ENCODE peak calls at places on chromosomes 2 and 18, in four cellular contexts. V is pancreas, H is hepatocyte, K is sigmoid colon. T is an unnamed sample.
A peak's percentile ranks its signal among the peaks of the same experiment; 100 is the strongest.

GRCh38 chr2:204453730-204454167 is 91.5 kb upstream of the PARD3B start:
- DNase-seq in V (peak; percentile 57), H (peak; percentile 54), K (peak; percentile 83), T (peak; percentile 61)

GRCh38 chr2:18209934-18210639 is 331.6 kb downstream of the KCNS3 start:
- DNase-seq in V (no peak), H (no peak), K (no peak), T (no peak)

GRCh38 chr2:134782792-134783191 is 55.6 kb upstream of the ACMSD start:
- DNase-seq in V (no peak), H (peak; percentile 70), K (no peak), T (no peak)

GRCh38 chr2:105919826-105920225 is 175.1 kb downstream of the NCK2 start:
- DNase-seq in V (no peak), H (peak; percentile 47), K (no peak), T (peak; percentile 45)

GRCh38 chr18:51342815-51343214 is 145.3 kb upstream of the MEX3C start:
- DNase-seq in V (no peak), H (peak; percentile 82), K (no peak), T (no peak)

GRCh38 chr2:164771897-164772296 is 69.7 kb downstream of the COBLL1 start:
- DNase-seq in V (no peak), H (no peak), K (no peak), T (no peak)

GRCh38 chr2:132909427-132909826 is 239.4 kb upstream of the LYPD1 start:
- DNase-seq in V (no peak), H (no peak), K (no peak), T (no peak)

GRCh38 chr2:133768261-133769021 is 200.2 kb upstream of the NCKAP5 start:
- DNase-seq in V (peak; percentile 59), H (no peak), K (no peak), T (no peak)

GRCh38 chr2:224973112-224974016 is 68.9 kb downstream of the DOCK10 start:
- DNase-seq in V (no peak), H (no peak), K (no peak), T (peak; percentile 68)

GRCh38 chr18:52340466-52341378 is 725 bp downstream of the DCC start:
- DNase-seq in V (no peak), H (no peak), K (no peak), T (no peak)

GRCh38 chr2:187129866-187130265 is 280.9 kb upstream of the ZSWIM2 start:
- DNase-seq in V (no peak), H (no peak), K (no peak), T (no peak)

GRCh38 chr2:147683380-147683779 is 161.4 kb upstream of the ACVR2A start:
- DNase-seq in V (no peak), H (no peak), K (no peak), T (no peak)

GRCh38 chr2:216535454-216535995 is 36.9 kb downstream of the RPL37A start:
- DNase-seq in V (no peak), H (peak; percentile 62), K (peak; percentile 82), T (no peak)

GRCh38 chr2:2771721-2772411 is 440.8 kb upstream of the MYT1L start:
- DNase-seq in V (no peak), H (no peak), K (no peak), T (no peak)

GRCh38 chr2:189782221-189782671 is 1.9 kb downstream of the ORMDL1 start:
- DNase-seq in V (no peak), H (no peak), K (no peak), T (no peak)

GRCh38 chr2:71546777-71547281 is 93.5 kb downstream of the DYSF start:
- DNase-seq in V (no peak), H (no peak), K (peak; percentile 45), T (no peak)

GRCh38 chr2:56185582-56186046 is 1.8 kb downstream of the CCDC85A start:
- DNase-seq in V (peak; percentile 21), H (peak; percentile 39), K (no peak), T (peak; percentile 38)

GRCh38 chr2:44480068-44480467 is 118.3 kb downstream of the CAMKMT start:
- DNase-seq in V (no peak), H (no peak), K (no peak), T (no peak)

GRCh38 chr18:59802031-59802430 is 97.8 kb upstream of the PMAIP1 start:
- DNase-seq in V (no peak), H (no peak), K (no peak), T (no peak)

GRCh38 chr2:56348382-56348781 is 164.6 kb downstream of the CCDC85A start:
- DNase-seq in V (no peak), H (peak; percentile 4), K (no peak), T (no peak)

GRCh38 chr2:60552851-60553495 is 481 bp downstream of the BCL11A start:
- DNase-seq in V (no peak), H (no peak), K (no peak), T (no peak)

GRCh38 chr2:23486676-23487075 is 101.7 kb downstream of the KLHL29 start:
- DNase-seq in V (peak; percentile 55), H (no peak), K (no peak), T (no peak)

GRCh38 chr2:207008105-207008990 is 69.0 kb downstream of the CPO start:
- DNase-seq in V (no peak), H (no peak), K (no peak), T (no peak)

GRCh38 chr2:73176205-73176880 is 26.0 kb upstream of the NOTO start:
- DNase-seq in V (peak; percentile 40), H (peak; percentile 51), K (peak; percentile 69), T (peak; percentile 53)

GRCh38 chr2:80365762-80366161 is 61.2 kb upstream of the LRRTM1 start:
- DNase-seq in V (no peak), H (no peak), K (no peak), T (no peak)

GRCh38 chr2:207481924-207482323 is 47.8 kb upstream of the CREB1 start:
- DNase-seq in V (peak; percentile 29), H (no peak), K (no peak), T (no peak)

GRCh38 chr18:23283933-23284430 is 148.7 kb downstream of the CABLES1 start:
- DNase-seq in V (no peak), H (no peak), K (no peak), T (no peak)

GRCh38 chr2:120991401-120991800 is 255.7 kb downstream of the GLI2 start:
- DNase-seq in V (no peak), H (no peak), K (no peak), T (no peak)

GRCh38 chr2:120993661-120994060 is 258.0 kb downstream of the GLI2 start:
- DNase-seq in V (no peak), H (no peak), K (no peak), T (peak; percentile 5)

GRCh38 chr2:120990451-120990871 is 254.8 kb downstream of the GLI2 start:
- DNase-seq in V (no peak), H (no peak), K (no peak), T (no peak)

GRCh38 chr2:120994301-120994700 is 258.6 kb downstream of the GLI2 start:
- DNase-seq in V (no peak), H (no peak), K (no peak), T (peak; percentile 4)

DNA sequence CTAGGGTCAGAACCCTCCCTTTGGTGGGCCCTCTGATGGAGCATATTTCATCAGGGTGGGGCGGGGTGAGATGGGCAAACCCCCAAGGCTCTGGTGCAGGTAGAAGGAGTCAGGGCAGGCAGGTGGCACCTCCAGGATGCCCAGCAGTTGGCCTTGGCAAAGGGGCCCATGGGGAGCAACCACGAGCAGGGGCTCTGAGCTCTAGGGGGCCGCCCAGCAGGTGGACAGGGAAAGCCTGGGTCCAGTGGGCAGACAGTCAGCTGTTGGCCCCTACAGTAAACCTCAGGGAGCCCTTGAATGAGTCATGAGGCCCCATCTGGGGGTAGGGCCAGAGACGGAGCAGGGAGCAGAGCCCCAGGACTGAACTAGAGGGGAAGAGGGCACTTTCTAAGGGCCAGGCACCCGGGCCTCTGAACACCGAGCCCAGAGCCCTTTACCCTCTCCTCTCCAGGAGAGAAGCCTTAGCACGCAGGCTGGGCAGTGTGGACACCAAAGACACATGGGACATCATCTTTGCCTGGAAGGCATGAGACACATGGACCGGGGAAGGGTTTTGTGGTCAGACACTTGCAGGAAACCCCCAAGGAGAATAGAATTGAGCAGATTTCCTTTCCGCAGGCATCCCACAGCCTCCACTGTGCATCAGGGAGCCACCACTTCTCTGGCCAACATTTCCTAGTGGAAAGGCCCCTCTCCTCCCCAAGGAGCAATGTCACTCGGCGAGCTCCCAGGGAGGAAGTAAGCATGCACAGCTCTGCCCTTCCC is 257.3 kb downstream of the GLI2 start:
- DNase-seq in V (no peak), H (no peak), K (no peak), T (no peak)
- H3K27me3 ChIP-seq in V (no peaks in the 10 kb centered on the region), H (no peaks in the 10 kb centered on the region), K (no peaks in the 10 kb centered on the region), T (no peaks in the 10 kb centered on the region)

GRCh38 chr18:47235096-47235495 is 16.4 kb downstream of the SKOR2 start:
- DNase-seq in V (no peak), H (no peak), K (no peak), T (no peak)
- H3K27me3 ChIP-seq in V (peaks cover 4% of the 10 kb centered on the region), H (peaks cover 66% of the 10 kb centered on the region), K (peaks cover 49% of the 10 kb centered on the region), T (no peaks in the 10 kb centered on the region)

GRCh38 chr2:238351315-238351714 is 31.0 kb downstream of the TRAF3IP1 start:
- DNase-seq in V (peak; percentile 63), H (no peak), K (no peak), T (no peak)
- H3K27me3 ChIP-seq in V (no peaks in the 10 kb centered on the region), H (no peaks in the 10 kb centered on the region), K (no peaks in the 10 kb centered on the region), T (no peaks in the 10 kb centered on the region)

GRCh38 chr2:136319227-136319626 is 201.3 kb upstream of the CXCR4 start:
- DNase-seq in V (no peak), H (no peak), K (no peak), T (no peak)
- H3K27me3 ChIP-seq in V (no peaks in the 10 kb centered on the region), H (no peaks in the 10 kb centered on the region), K (no peaks in the 10 kb centered on the region), T (no peaks in the 10 kb centered on the region)

GRCh38 chr2:26647981-26648380 is 6.8 kb upstream of the CIB4 start:
- DNase-seq in V (no peak), H (no peak), K (no peak), T (no peak)
- H3K27me3 ChIP-seq in V (no peaks in the 10 kb centered on the region), H (peaks cover 5% of the 10 kb centered on the region), K (peaks cover 3% of the 10 kb centered on the region), T (no peaks in the 10 kb centered on the region)

GRCh38 chr2:232626584-232626983 is 6.8 kb upstream of the EFHD1 start:
- DNase-seq in V (no peak), H (no peak), K (no peak), T (no peak)

GRCh38 chr2:232628466-232629200 is 4.8 kb upstream of the EFHD1 start:
- DNase-seq in V (no peak), H (no peak), K (peak; percentile 81), T (no peak)

GRCh38 chr2:232632904-232633412 is 446 bp upstream of the EFHD1 start:
- DNase-seq in V (peak; percentile 32), H (peak; percentile 46), K (peak; percentile 83), T (no peak)

GRCh38 chr2:232632229-232632903 is 1.0 kb upstream of the EFHD1 start:
- DNase-seq in V (no peak), H (no peak), K (no peak), T (no peak)

GRCh38 chr2:232629201-232629475 is 4.3 kb upstream of the EFHD1 start:
- DNase-seq in V (no peak), H (no peak), K (no peak), T (no peak)
- H3K27me3 ChIP-seq in V (no peaks in the 10 kb centered on the region), H (peaks cover 13% of the 10 kb centered on the region), K (peaks cover 47% of the 10 kb centered on the region), T (peaks cover 25% of the 10 kb centered on the region)

GRCh38 chr2:175330195-175330594 is 148.7 kb upstream of the ATP5MC3 start:
- DNase-seq in V (no peak), H (no peak), K (no peak), T (no peak)
- H3K27me3 ChIP-seq in V (no peaks in the 10 kb centered on the region), H (no peaks in the 10 kb centered on the region), K (no peaks in the 10 kb centered on the region), T (no peaks in the 10 kb centered on the region)

GRCh38 chr18:75915941-75916640 is 488.6 kb upstream of the SMIM21 start:
- DNase-seq in V (peak; percentile 65), H (peak; percentile 72), K (no peak), T (no peak)

DNA sequence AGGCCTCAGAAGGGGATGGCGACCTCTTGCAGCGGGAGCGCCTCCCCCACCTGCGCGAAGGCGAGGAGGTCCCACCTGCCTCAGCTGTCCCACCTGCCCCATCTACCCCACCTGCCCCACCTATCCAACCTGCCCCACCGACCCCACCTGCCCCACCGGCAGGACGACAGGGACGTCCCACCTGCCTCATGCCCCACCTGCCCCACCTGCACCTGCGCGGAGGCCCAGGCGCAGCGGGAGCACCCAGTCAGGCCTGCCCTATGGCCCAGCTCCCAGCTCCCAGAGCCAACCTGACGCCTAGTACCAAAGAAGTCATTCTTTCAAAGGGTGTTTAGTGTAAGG is 489.1 kb upstream of the SMIM21 start:
- DNase-seq in V (no peak), H (no peak), K (no peak), T (no peak)
- H3K27me3 ChIP-seq in V (no peaks in the 10 kb centered on the region), H (peaks cover 19% of the 10 kb centered on the region), K (no peaks in the 10 kb centered on the region), T (no peaks in the 10 kb centered on the region)

T was measured in colonic mucosa.